ENCODE peak calls at places on chromosomes 12 and 14, in ten cellular contexts. N is body of pancreas; R is CD8-positive, alpha-beta T cell; H is mucosa of descending colon; D is BE2C; X is hepatocyte; S is right cardiac atrium; P is aorta; Y is adrenal gland; G is uterus. I is an unnamed sample.

GRCh38 chr12:12788675-12789368 is 3.4 kb downstream of the APOLD1 start:
- DNase-seq in R (peak; percentile 67), Y (peak; percentile 78), G (peak; percentile 41), S (peak; percentile 38), H (no peak), P (no peak), D (peak; percentile 64), X (peak; percentile 91), N (peak; percentile 80), I (peak; percentile 70)

GRCh38 chr12:56979628-56980027 is 22.2 kb upstream of the RDH16 start:
- DNase-seq in R (no peak), P (no peak), N (no peak), X (no peak), S (no peak), D (no peak), Y (no peak), H (no peak), G (no peak), I (no peak)

GRCh38 chr14:85573406-85573805 is 43.5 kb downstream of the FLRT2 start:
- DNase-seq in Y (no peak), S (no peak), G (no peak), R (no peak), D (no peak), N (no peak), P (no peak), H (no peak), X (no peak), I (no peak)

GRCh38 chr14:54207075-54207474 is 189.7 kb upstream of the CDKN3 start:
- DNase-seq in H (no peak), P (no peak), S (no peak), D (no peak), G (no peak), N (no peak), R (no peak), Y (no peak), X (no peak), I (no peak)

GRCh38 chr14:59428581-59429012 is 36.6 kb downstream of the GPR135 start:
- DNase-seq in D (no peak), G (no peak), R (no peak), X (no peak), Y (no peak), H (no peak), P (no peak), N (no peak), S (no peak), I (no peak)

GRCh38 chr14:78836777-78837176 is 666.6 kb downstream of the NRXN3 start:
- DNase-seq in H (no peak), S (peak; percentile 15), P (no peak), D (peak; percentile 57), R (no peak), X (peak; percentile 72), G (no peak), N (peak; percentile 54), Y (no peak), I (peak; percentile 43)

GRCh38 chr12:81146228-81147225 is 68.6 kb downstream of the ACSS3 start:
- DNase-seq in D (no peak), P (no peak), R (no peak), X (no peak), Y (no peak), G (no peak), N (no peak), H (no peak), S (no peak), I (no peak)

GRCh38 chr12:100234591-100235304 is 32.1 kb downstream of the DEPDC4 start:
- DNase-seq in S (no peak), H (no peak), D (no peak), N (no peak), Y (no peak), G (no peak), R (peak; percentile 5), X (peak; percentile 58), P (no peak), I (no peak)

GRCh38 chr12:130658106-130658505 is 58.0 kb downstream of the RIMBP2 start:
- DNase-seq in R (no peak), S (no peak), G (no peak), D (no peak), Y (no peak), X (no peak), N (no peak), P (no peak), H (no peak), I (no peak)

GRCh38 chr12:130658561-130658960 is 57.5 kb downstream of the RIMBP2 start:
- DNase-seq in P (no peak), D (no peak), G (no peak), S (no peak), H (no peak), Y (no peak), N (no peak), X (no peak), R (no peak), I (no peak)

GRCh38 chr12:130655010-130655409 is 61.1 kb downstream of the RIMBP2 start:
- DNase-seq in D (no peak), P (no peak), G (no peak), H (peak; percentile 62), N (no peak), Y (no peak), R (no peak), X (no peak), S (no peak), I (peak; percentile 51)

GRCh38 chr12:130656411-130656810 is 59.7 kb downstream of the RIMBP2 start:
- DNase-seq in H (no peak), S (no peak), D (no peak), X (no peak), G (no peak), P (no peak), R (no peak), N (no peak), Y (no peak), I (no peak)

DNA sequence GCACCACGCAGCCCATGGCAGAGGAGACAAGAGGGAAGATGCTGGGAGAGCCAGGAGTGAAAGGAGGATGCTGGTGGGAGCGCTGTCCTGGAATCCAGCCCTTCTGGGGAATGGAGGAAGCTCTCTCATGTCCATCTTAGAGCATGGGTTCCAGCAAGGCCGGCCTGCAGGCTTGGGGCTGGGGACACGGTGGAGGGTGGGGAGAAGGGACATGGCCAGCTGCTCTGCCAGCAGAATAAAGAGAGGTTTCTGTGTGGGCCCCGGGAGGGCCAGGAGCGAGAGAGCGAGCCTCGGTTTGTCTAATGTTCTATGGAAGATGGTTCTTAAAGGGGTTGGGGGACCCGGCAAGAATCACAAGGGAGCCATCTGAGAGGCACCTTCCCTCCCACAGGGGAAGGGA is 60.2 kb downstream of the RIMBP2 start:
- DNase-seq in H (no peak), R (no peak), G (no peak), P (no peak), Y (no peak), D (no peak), S (no peak), X (no peak), N (no peak), I (no peak)
- H3K9me3 ChIP-seq in H (no peaks in the 10 kb centered on the region), R (no peaks in the 10 kb centered on the region), G (peaks cover 5% of the 10 kb centered on the region), P (peaks cover 4% of the 10 kb centered on the region), Y (no peaks in the 10 kb centered on the region), D (peaks cover 7% of the 10 kb centered on the region), S (no peaks in the 10 kb centered on the region), X (no peaks in the 10 kb centered on the region), N (no peaks in the 10 kb centered on the region), I (no peaks in the 10 kb centered on the region)

GRCh38 chr12:47078086-47078395 is 1.4 kb upstream of the PCED1B start:
- DNase-seq in G (no peak), N (no peak), D (no peak), P (no peak), S (no peak), H (no peak), R (no peak), X (no peak), Y (no peak), I (no peak)

GRCh38 chr12:47078733-47079364 is 572 bp upstream of the PCED1B start:
- DNase-seq in S (peak; percentile 42), D (no peak), N (peak; percentile 41), Y (peak; percentile 46), H (peak; percentile 41), G (peak; percentile 34), R (peak; percentile 68), P (peak; percentile 80), X (peak; percentile 49), I (no peak)

GRCh38 chr12:47080725-47081502 is 1.2 kb upstream of the AMIGO2 start:
- DNase-seq in S (peak; percentile 74), G (peak; percentile 56), D (no peak), Y (peak; percentile 73), P (peak; percentile 88), X (peak; percentile 56), H (peak; percentile 55), R (peak; percentile 37), N (peak; percentile 36), I (peak; percentile 58)

GRCh38 chr12:47079365-47079893 is at the start of gene PCED1B:
- DNase-seq in P (peak; percentile 90), H (peak; percentile 84), X (peak; percentile 83), N (peak; percentile 80), D (peak; percentile 22), Y (peak; percentile 84), G (peak; percentile 74), R (peak; percentile 69), S (peak; percentile 85), I (peak; percentile 79)

DNA sequence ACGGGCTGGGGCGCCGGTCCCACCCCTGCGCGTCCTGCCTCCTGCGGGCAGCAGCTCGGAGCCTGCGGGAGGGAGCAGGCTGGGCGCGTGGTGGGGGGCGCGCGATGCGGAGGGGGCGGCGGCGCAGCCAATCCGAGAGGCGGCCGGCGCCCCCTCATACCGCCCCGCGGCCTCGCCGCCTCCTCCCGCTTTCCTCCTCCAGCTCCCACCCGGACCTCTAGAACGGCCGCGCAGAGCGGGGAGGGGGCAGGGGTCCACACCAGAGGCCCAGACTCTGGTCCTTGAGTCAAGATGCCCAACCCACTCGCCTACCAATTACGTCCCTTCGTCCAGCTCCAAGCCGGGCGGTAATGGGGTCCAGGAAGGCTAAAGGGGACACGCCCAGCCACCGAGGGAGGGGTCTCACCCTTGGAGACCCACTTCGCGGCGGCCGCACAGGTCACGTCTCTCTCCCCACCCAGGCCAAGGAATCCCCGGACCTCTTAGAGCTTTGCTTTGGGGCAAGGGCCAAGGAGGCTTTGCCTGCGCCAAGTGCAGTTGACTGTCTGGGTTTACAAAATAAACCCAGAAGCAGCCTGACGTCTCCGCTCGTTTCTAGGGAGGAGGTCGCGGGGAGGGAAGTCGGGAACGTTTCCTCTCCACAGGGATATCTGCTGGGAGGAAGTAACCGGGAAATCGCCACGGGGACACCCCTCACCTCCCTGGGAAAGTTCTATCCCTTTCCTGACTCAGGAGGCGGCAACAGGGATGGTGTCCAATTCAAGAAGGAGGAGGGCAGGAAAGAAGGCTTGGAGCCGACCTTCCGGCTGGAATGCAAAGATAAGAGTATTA is at the start of gene AMIGO2:
- DNase-seq in P (peak; percentile 85), S (peak; percentile 83), N (peak; percentile 39), H (peak; percentile 59), D (no peak), R (peak; percentile 31), Y (peak; percentile 66), G (peak; percentile 70), X (peak; percentile 67), I (peak; percentile 62)
- H3K4me1 ChIP-seq in P (peaks cover 4% of the 10 kb centered on the region), S (peaks cover 11% of the 10 kb centered on the region), N (peaks cover 25% of the 10 kb centered on the region), H (no peaks in the 10 kb centered on the region), D (no peaks in the 10 kb centered on the region), R (peaks cover 61% of the 10 kb centered on the region), Y (peaks cover 6% of the 10 kb centered on the region), G (no peaks in the 10 kb centered on the region), X (peaks cover 34% of the 10 kb centered on the region), I (peaks cover 4% of the 10 kb centered on the region)

GRCh38 chr14:55625481-55625880 is 45.5 kb downstream of the KTN1 start:
- DNase-seq in Y (no peak), G (no peak), N (no peak), D (no peak), H (no peak), R (no peak), X (no peak), S (no peak), P (no peak), I (no peak)
- H3K9me3 ChIP-seq in Y (no peaks in the 10 kb centered on the region), G (no peaks in the 10 kb centered on the region), N (no peaks in the 10 kb centered on the region), D (no peaks in the 10 kb centered on the region), H (no peaks in the 10 kb centered on the region), R (no peaks in the 10 kb centered on the region), X (no peaks in the 10 kb centered on the region), S (no peaks in the 10 kb centered on the region), P (no peaks in the 10 kb centered on the region), I (no peaks in the 10 kb centered on the region)

GRCh38 chr12:48459259-48459658 is 13.1 kb upstream of the ANP32D start:
- DNase-seq in H (no peak), X (no peak), R (no peak), D (no peak), P (no peak), Y (no peak), G (no peak), N (no peak), S (no peak), I (no peak)
- H3K4me1 ChIP-seq in H (no peaks in the 10 kb centered on the region), X (no peaks in the 10 kb centered on the region), R (no peaks in the 10 kb centered on the region), D (no peaks in the 10 kb centered on the region), P (no peaks in the 10 kb centered on the region), Y (no peaks in the 10 kb centered on the region), G (no peaks in the 10 kb centered on the region), N (no peaks in the 10 kb centered on the region), S (no peaks in the 10 kb centered on the region), I (no peaks in the 10 kb centered on the region)

I was measured in Peyer's patch.